ENCODE peak calls at places on chromosomes 5 and 9, in four cellular contexts. T, Y, Q and N are unnamed samples.

GRCh38 chr9:88852794-88853193 is 138.5 kb upstream of the S1PR3 start:
- DNase-seq in Q (peak; percentile 87), T (peak; percentile 95), Y (no peak), N (no peak)

GRCh38 chr9:133160742-133161541 is 2.8 kb downstream of the GBGT1 start:
- DNase-seq in T (peak; percentile 61), Q (peak; percentile 70), Y (no peak), N (peak; percentile 64)

GRCh38 chr9:136397643-136398042 is 2.3 kb downstream of the SNAPC4 start:
- DNase-seq in T (no peak), Q (no peak), Y (no peak), N (no peak)

GRCh38 chr5:9439651-9440292 is 106.1 kb downstream of the SEMA5A start:
- DNase-seq in Q (no peak), T (peak; percentile 26), Y (no peak), N (no peak)

GRCh38 chr9:127349483-127350127 is 47.4 kb upstream of the SLC2A8 start:
- DNase-seq in Y (no peak), T (no peak), Q (peak; percentile 5), N (no peak)

GRCh38 chr5:66989286-66989685 is 207.3 kb downstream of the CD180 start:
- DNase-seq in Q (peak; percentile 74), T (peak; percentile 51), Y (no peak), N (no peak)

GRCh38 chr9:130741831-130742449 is 48.4 kb downstream of the EXOSC2 start:
- DNase-seq in Q (no peak), Y (no peak), T (peak; percentile 88), N (no peak)

GRCh38 chr9:110126986-110127864 is 80.7 kb downstream of the C9orf152 start:
- DNase-seq in T (peak; percentile 89), Q (peak; percentile 95), Y (no peak), N (peak; percentile 70)

GRCh38 chr5:160802567-160802966 is 49.4 kb downstream of the ATP10B start:
- DNase-seq in Y (no peak), Q (peak; percentile 28), T (no peak), N (no peak)

GRCh38 chr9:134406366-134407122 is 80.3 kb downstream of the RXRA start:
- DNase-seq in Q (no peak), Y (no peak), T (no peak), N (no peak)

GRCh38 chr5:151618907-151619306 is 27.8 kb upstream of the FAT2 start:
- DNase-seq in Q (peak; percentile 62), T (no peak), Y (no peak), N (no peak)

GRCh38 chr9:98642661-98643312 is 65.9 kb downstream of the GABBR2 start:
- DNase-seq in Q (peak; percentile 82), T (no peak), Y (peak; percentile 74), N (peak; percentile 61)

GRCh38 chr5:28750236-28750635 is 1711.8 kb upstream of the CDH9 start:
- DNase-seq in Q (no peak), T (no peak), Y (no peak), N (no peak)

GRCh38 chr5:116563909-116564308 is 10.7 kb downstream of the SEMA6A start:
- DNase-seq in T (no peak), Q (no peak), Y (no peak), N (no peak)

GRCh38 chr5:68817696-68818695 is 275.8 kb upstream of the SLC30A5 start:
- DNase-seq in Q (peak; percentile 48), Y (peak; percentile 60), T (no peak), N (peak; percentile 83)

GRCh38 chr5:96633820-96634219 is 28.4 kb upstream of the CAST start:
- DNase-seq in T (peak; percentile 71), Q (no peak), Y (no peak), N (no peak)

GRCh38 chr5:9197881-9198260 is 348.0 kb downstream of the SEMA5A start:
- DNase-seq in T (peak; percentile 70), Y (no peak), Q (no peak), N (no peak)

GRCh38 chr9:68793605-68794343 is 88.7 kb downstream of the PIP5K1B start:
- DNase-seq in T (no peak), Y (no peak), Q (no peak), N (no peak)

GRCh38 chr5:114184006-114184405 is 177.9 kb upstream of the KCNN2 start:
- DNase-seq in Q (no peak), Y (no peak), T (peak; percentile 25), N (no peak)

GRCh38 chr9:27801511-27801910 is 228.2 kb upstream of the C9orf72 start:
- DNase-seq in Q (no peak), Y (no peak), T (no peak), N (no peak)

GRCh38 chr9:128259156-128259555 is 16.7 kb downstream of the GOLGA2 start:
- DNase-seq in Q (peak; percentile 42), Y (peak; percentile 69), T (no peak), N (peak; percentile 73)

GRCh38 chr9:130765135-130766030 is 69.7 kb upstream of the ABL1 start:
- DNase-seq in Y (no peak), Q (no peak), T (peak; percentile 64), N (no peak)

GRCh38 chr5:149857499-149857898 is 87.1 kb downstream of the PDE6A start:
- DNase-seq in Y (no peak), T (no peak), Q (no peak), N (no peak)

GRCh38 chr9:130159814-130160670 is 12.2 kb upstream of the NCS1 start:
- DNase-seq in Q (no peak), Y (no peak), T (no peak), N (no peak)

GRCh38 chr9:97987490-97987889 is 4.3 kb downstream of the ANP32B start:
- DNase-seq in T (no peak), Y (no peak), Q (no peak), N (no peak)

GRCh38 chr5:95043648-95044047 is 241.2 kb downstream of the MCTP1 start:
- DNase-seq in Y (no peak), T (no peak), Q (no peak), N (no peak)

GRCh38 chr5:89457411-89458329 is 574.7 kb upstream of the MEF2C start:
- DNase-seq in T (no peak), Q (no peak), Y (no peak), N (no peak)

GRCh38 chr9:9790216-9790872 is 822.5 kb downstream of the PTPRD start:
- DNase-seq in Y (no peak), T (no peak), Q (peak; percentile 43), N (no peak)

GRCh38 chr9:124818431-124819281 is 34.6 kb upstream of the WDR38 start:
- DNase-seq in T (peak; percentile 74), Y (no peak), Q (peak; percentile 67), N (peak; percentile 74)

GRCh38 chr9:132662152-132662945 is 7.4 kb downstream of the DDX31 start:
- DNase-seq in Y (no peak), Q (no peak), T (no peak), N (no peak)

GRCh38 chr5:81068635-81069034 is 108.5 kb downstream of the RASGRF2 start:
- DNase-seq in Y (no peak), T (no peak), Q (peak; percentile 74), N (no peak)
- H3K56ac ChIP-seq in Y (no peak overlapping the region), T (no peak overlapping the region), Q (no peak overlapping the region), N (no peak overlapping the region)

DNA sequence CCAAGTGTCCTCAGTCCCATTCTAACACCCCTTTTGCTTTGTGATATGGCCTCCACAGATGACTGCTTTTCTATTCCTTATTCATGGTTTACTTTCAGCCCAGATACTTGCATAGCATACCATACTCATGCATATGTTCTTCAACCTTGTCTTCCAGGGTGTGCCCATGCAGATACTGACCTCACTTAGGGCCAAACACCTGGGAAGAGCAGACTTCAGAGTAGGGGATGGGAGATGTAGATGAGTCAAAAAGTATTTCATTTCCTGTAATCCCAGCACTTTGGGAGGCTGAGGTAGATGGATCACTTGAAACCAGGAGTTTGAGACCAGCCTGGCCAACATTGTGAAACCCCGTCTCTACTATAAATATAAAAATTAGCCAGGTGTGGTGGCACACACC is 58.3 kb downstream of the NRG2 start:
- DNase-seq in Y (no peak), T (no peak), Q (no peak), N (no peak)
- H3K56ac ChIP-seq in Y (no peak overlapping the region), T (no peak overlapping the region), Q (no peak overlapping the region), N (no peak overlapping the region)

DNA sequence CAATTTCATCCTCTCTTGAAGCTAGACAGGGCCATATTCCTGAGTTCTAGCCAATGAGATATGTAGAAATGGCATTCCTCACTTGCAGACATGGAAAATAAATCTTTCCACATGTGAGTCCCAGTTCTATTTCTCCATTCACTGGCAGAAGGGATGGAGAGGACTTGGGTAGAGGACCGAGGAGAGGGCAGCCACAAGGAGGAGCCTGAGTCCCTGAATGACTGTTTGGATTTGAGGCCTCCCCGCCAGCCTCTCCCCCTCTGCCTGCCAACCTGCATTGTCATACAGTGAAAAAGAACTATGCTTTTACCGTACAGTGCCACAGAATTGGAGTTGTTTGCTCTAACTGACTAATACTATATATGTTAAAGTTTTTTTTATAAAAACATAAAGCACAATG is 583.0 kb upstream of the WWC1 start:
- DNase-seq in Y (no peak), Q (peak; percentile 46), T (no peak), N (no peak)
- H3K56ac ChIP-seq in Y (no peak overlapping the region), Q (no peak overlapping the region), T (no peak overlapping the region), N (no peak overlapping the region)

GRCh38 chr5:157610990-157611389 is 35.4 kb upstream of the ADAM19 start:
- DNase-seq in Y (no peak), Q (peak; percentile 91), T (no peak), N (no peak)
- H3K56ac ChIP-seq in Y (no peak overlapping the region), Q (no peak overlapping the region), T (no peak overlapping the region), N (no peak overlapping the region)

GRCh38 chr5:14735944-14736343 is 71.4 kb downstream of the OTULIN start:
- DNase-seq in Q (no peak), T (no peak), Y (no peak), N (no peak)
- H3K56ac ChIP-seq in Q (no peak overlapping the region), T (no peak overlapping the region), Y (no peak overlapping the region), N (no peak overlapping the region)

GRCh38 chr5:2917524-2917923 is 166.0 kb upstream of the IRX2 start:
- DNase-seq in T (no peak), Q (no peak), Y (peak; percentile 30), N (no peak)

GRCh38 chr5:2919310-2920018 is 168.0 kb upstream of the IRX2 start:
- DNase-seq in Y (no peak), Q (no peak), T (no peak), N (no peak)

GRCh38 chr5:2920312-2920711 is 168.8 kb upstream of the IRX2 start:
- DNase-seq in Q (no peak), Y (no peak), T (no peak), N (no peak)

GRCh38 chr5:2921176-2921575 is 169.7 kb upstream of the IRX2 start:
- DNase-seq in Y (no peak), T (no peak), Q (no peak), N (no peak)

DNA sequence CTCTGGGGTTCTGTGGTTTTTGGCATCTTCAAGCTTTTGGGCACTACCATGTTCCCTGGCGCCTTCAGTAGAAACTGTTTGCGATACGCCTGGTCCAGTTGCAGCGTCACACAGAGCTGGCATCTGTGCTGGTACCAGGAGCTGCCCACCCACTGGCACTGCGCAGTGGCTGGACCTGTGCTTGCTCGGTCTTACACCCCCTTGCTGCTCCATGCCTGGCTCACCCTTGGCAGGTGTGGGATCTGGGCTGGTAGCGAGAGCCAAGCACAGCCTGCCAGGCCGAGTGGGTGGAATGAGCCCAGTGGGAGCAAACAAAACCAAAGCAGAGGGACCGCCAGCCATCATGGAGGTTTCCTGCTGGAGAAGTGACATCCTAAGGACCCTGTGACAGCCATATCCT is 170.2 kb upstream of the IRX2 start:
- DNase-seq in T (no peak), Q (no peak), Y (no peak), N (no peak)
- H3K56ac ChIP-seq in T (no peak overlapping the region), Q (no peak overlapping the region), Y (no peak overlapping the region), N (no peak overlapping the region)